ENCODE peak calls at places on chromosome 11, in four cellular contexts. J is H1, U is K562, Y is GM12878. P is an unnamed sample.

GRCh38 chr11:34356576-34356917 is 1.3 kb downstream of the ABTB2 start:
- DNase-seq in J (no peak), U (no peak), Y (no peak), P (peak)

GRCh38 chr11:26011474-26011873 is 320.5 kb upstream of the ANO3 start:
- DNase-seq in J (no peak), U (no peak), Y (no peak), P (no peak)

GRCh38 chr11:61332266-61332822 is 561 bp downstream of the DDB1 start:
- DNase-seq in J (no peak), U (peak), Y (no peak), P (peak)

GRCh38 chr11:103529217-103529684 is 420.0 kb downstream of the DYNC2H1 start:
- DNase-seq in J (no peak), U (no peak), Y (no peak), P (peak)

GRCh38 chr11:10155793-10156490 is 138.1 kb downstream of the SBF2 start:
- DNase-seq in J (no peak), U (no peak), Y (no peak), P (no peak)

GRCh38 chr11:43101113-43101512 is 210.7 kb upstream of the API5 start:
- DNase-seq in J (no peak), U (no peak), Y (no peak), P (no peak)

GRCh38 chr11:122101625-122102291 is 14.3 kb downstream of the BLID start:
- DNase-seq in J (peak), U (no peak), Y (no peak), P (peak)

GRCh38 chr11:61120099-61120864 is 18.0 kb downstream of the CD5 start:
- DNase-seq in J (no peak), U (no peak), Y (no peak), P (no peak)

GRCh38 chr11:44327730-44328691 is 18.1 kb upstream of the ALX4 start:
- DNase-seq in J (no peak), U (no peak), Y (no peak), P (no peak)

GRCh38 chr11:66011785-66012303 is at the start of gene CST6:
- DNase-seq in J (no peak), U (no peak), Y (no peak), P (no peak)

GRCh38 chr11:17927643-17928343 is 85.1 kb downstream of the SERGEF start:
- DNase-seq in J (no peak), U (no peak), Y (no peak), P (peak)

GRCh38 chr11:118923721-118924587 is 1.8 kb downstream of the BCL9L start:
- DNase-seq in J (no peak), U (no peak), Y (no peak), P (no peak)

GRCh38 chr11:95289378-95289777 is 58.4 kb upstream of the SESN3 start:
- DNase-seq in J (no peak), U (no peak), Y (no peak), P (no peak)

GRCh38 chr11:46404476-46405017 is 13.0 kb upstream of the CHRM4 start:
- DNase-seq in J (no peak), U (no peak), Y (no peak), P (no peak)

GRCh38 chr11:113073290-113073953 is 112.2 kb downstream of the NCAM1 start:
- DNase-seq in J (no peak), U (no peak), Y (no peak), P (no peak)

GRCh38 chr11:35227551-35228341 is 88.8 kb downstream of the CD44 start:
- DNase-seq in J (no peak), U (no peak), Y (no peak), P (peak)

GRCh38 chr11:64844330-64845124 is at the start of gene CDC42BPG:
- DNase-seq in J (no peak), U (peak), Y (no peak), P (peak)

GRCh38 chr11:3861698-3862097 is 6.2 kb downstream of the STIM1 start:
- DNase-seq in J (no peak), U (no peak), Y (no peak), P (no peak)

GRCh38 chr11:60528934-60529333 is 13.7 kb downstream of the MS4A13 start:
- DNase-seq in J (no peak), U (no peak), Y (peak), P (no peak)

GRCh38 chr11:74004694-74005615 is 3.9 kb downstream of the UCP3 start:
- DNase-seq in J (no peak), U (peak), Y (no peak), P (no peak)

GRCh38 chr11:489610-490185 is 17.3 kb downstream of the RNH1 start:
- DNase-seq in J (no peak), U (no peak), Y (no peak), P (no peak)

GRCh38 chr11:350723-351255 is 18.5 kb upstream of the B4GALNT4 start:
- DNase-seq in J (no peak), U (no peak), Y (peak), P (no peak)

DNA sequence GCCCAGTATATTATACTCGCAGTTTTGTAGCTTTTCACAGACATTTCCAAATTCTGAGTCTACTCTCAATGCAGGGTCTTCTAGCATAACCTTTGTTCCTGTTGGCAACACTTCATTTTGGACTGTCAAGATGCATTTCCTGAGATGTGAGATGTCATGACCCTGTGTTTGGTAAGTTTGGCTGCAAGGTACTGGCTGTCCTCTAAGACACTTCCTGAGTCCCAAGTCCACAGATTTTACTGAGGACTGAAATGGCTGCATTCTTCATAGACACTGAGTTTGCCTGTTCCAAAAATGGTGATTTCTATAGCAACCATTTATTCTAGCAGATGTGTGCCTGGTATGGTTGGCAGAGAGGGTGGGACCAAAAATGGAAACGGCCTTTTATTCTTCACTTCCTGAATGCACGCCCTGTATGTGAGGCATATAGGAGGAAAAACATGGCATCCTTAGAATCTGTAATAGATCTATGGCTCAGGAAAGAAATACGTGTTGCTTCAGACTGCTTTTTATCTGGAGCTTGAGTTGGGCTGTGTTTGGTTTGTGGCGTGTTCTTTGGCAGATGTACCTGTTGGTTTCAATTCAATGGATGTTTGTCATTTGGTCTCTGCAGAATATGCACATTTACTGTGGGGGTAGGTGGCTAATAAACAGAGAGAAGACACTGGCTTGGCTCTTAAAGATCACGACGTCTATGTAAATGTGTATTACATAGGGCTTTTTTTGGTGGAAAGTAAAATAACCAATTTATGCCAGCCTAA is 62.4 kb downstream of the ZBTB16 start:
- DNase-seq in J (no peak), U (no peak), Y (no peak), P (no peak)
- H3K27ac ChIP-seq in J (no peak), U (no peak), Y (no peak), P (no peak)

GRCh38 chr11:101706015-101706414 is 122.2 kb upstream of the TRPC6 start:
- DNase-seq in J (no peak), U (no peak), Y (no peak), P (peak)

GRCh38 chr11:101707477-101707876 is 123.7 kb upstream of the TRPC6 start:
- DNase-seq in J (no peak), U (no peak), Y (no peak), P (no peak)

GRCh38 chr11:101706541-101706940 is 122.7 kb upstream of the TRPC6 start:
- DNase-seq in J (no peak), U (no peak), Y (no peak), P (peak)
- TF ChIP-seq CHD1 in J (no peak), U (no peak), Y (no peak), P (no peak)

DNA sequence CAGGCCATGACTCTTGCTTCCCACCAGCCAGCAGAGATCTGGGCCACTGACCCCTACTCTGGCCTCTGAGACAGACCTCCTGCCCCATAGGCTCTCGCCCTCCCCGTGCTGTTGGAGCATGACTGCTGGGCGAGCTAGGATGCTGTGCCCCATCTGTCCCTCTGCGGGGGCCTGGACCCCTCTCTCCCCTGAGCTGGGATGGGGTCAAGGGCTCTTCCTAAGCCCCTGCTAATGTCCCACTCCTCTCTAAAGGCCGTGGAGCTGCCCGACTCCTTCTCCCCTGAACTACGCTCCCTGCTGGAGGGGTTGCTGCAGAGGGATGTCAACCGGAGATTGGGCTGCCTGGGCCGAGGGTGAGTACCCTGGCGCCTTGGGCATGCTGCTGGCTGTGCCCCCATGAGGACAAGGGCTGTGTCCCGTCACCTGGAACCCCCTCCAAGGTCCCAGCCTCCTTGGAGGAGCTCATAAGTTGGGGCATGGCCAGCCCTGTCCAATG is 6.2 kb upstream of the ANKRD13D start:
- DNase-seq in J (no peak), U (no peak), Y (no peak), P (no peak)
- H3K27ac ChIP-seq in J (no peak), U (no peak), Y (no peak), P (no peak)

GRCh38 chr11:115135936-115136335 is 368.3 kb downstream of the CADM1 start:
- DNase-seq in J (no peak), U (no peak), Y (no peak), P (no peak)
- TF ChIP-seq CHD1 in J (no peak), U (no peak), Y (no peak), P (no peak)

DNA sequence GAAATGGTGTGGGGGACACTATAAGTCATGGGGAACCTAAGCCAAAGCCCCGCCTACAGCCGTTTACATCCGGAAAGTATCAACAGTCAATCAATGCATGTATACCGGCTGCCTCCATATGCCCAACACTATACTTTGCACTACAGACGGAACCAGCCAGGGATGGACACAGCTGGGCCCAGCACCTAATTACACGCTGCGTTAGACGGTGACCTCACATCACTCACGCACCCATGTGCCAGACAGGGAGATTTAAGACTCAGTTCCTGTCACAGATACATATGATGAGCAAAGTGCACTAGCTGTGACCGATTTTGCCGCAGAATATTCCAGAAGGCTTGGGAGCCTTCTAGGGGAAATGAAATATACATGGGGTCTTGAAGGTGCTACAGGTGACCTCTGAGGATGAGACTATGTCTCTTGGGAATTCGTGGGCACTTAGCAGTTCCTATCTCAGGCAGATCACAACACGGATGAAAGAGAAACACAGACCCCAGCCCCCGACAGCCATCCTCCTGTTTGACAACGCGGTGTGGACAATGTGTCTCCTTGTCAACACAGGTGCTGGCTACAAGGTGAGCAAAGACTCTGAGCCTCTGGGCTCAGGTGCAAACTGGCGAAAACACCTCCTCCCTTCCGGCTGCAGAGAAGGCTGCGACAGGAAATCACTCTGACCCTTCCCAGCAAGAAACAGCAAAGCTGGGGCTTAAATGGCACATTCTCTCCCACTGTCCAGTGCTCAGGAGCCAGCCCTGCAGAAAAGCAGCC is 8.0 kb downstream of the AHNAK start:
- DNase-seq in J (no peak), U (no peak), Y (no peak), P (no peak)
- H3K27ac ChIP-seq in J (no peak), U (no peak), Y (no peak), P (peak)

DNA sequence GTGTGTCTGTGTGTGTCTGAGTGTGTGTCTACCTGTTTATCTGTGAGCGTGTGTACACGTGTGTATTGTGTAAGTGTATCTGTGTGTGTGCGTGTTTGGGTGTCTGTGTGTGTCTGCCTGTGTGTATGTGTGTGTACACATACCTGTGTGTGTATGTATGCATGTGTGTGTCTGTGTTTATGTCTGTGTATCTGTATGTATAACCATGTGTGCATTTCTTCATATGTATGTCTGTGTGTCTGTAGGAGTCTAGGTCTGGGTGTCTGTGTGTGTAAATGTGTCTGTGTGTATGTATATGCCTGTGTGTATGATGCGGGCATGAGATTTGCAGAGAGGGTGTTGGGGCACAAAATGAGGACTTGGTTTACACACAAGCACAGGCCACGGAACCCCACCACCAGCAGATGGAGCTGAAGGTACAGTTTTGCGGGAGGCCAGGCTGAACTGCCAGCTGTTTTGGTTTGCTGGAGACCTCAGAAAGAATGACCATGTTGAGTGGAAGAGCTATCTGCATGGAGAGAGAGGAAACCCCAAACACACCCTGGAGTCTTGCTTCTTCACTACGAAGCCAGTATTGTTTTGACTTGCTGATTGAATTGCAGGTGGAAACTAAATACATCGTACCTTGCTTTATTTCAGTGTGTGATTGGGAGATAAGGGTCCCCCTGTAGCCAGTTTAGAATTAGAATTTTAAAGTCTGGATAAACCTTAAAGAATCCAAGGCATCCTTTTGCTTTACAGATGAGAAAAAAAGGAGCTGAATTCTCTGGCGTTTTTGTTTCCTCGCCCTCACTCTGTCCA is 497.2 kb downstream of the NTM start:
- DNase-seq in J (peak), U (no peak), Y (no peak), P (peak)
- TF ChIP-seq CHD1 in J (no peak), U (no peak), Y (no peak), P (peak)

DNA sequence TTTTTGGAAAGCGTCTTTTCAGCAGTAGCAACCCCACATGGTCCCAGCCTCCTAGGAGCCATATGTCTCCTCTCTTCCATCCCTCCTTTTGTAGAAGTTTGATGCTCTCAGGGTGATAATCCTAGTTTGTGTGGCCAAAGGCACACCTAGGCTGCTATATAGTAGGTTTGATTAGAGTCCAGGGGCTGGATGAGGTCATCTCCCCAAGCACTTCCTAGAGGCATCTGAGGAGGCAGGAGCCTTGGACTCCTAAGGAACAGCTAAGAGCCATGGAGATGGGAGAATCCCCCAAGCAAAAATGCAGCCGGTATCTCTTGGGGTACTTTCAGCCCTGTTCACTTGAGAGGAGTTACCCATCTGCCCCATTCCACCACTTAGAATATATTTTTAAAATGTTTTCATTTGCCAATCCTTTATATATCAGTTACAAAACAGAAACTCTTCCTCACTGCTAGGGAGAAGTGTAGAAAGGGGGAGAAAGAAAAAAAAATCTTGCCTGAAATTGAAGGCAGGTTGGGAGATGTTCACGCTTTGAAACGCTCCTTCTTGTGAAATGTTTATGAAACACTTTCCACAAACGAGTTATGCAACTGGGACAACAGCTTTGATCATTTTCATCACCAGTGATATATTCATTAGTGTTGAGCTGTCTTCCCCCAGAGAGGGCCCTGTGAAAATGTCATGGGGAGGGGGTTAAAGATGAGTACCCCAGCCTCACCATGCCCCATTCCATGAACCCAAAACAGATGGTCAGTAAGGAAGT is 31.9 kb upstream of the TLCD5 start:
- DNase-seq in J (no peak), U (no peak), Y (no peak), P (no peak)
- H3K27ac ChIP-seq in J (no peak), U (no peak), Y (no peak), P (no peak)

P was measured in IMR-90.